ENCODE peak calls at places on chromosomes 16 and 17, in five cellular contexts. One of them, this sample, is unnamed.

GRCh38 chr16:79698341-79698753 is 97.8 kb upstream of the MAF start:
- DNase-seq in adrenal gland: peak
- DNase-seq in cortex of kidney: no peak
- DNase-seq in foreskin fibroblast: peak
- DNase-seq in activated CD4-positive, alpha-beta memory T cell treated with anti-CD3 and anti-CD28 coated beads, Interleukin-2, amount 10 ng/mL, durations not matched to agents 7 days and 5 days: no peak
- DNase-seq in this sample: no peak

GRCh38 chr17:45139533-45139920 is 4.0 kb downstream of the ACBD4 start:
- DNase-seq in activated CD4-positive, alpha-beta memory T cell treated with anti-CD3 and anti-CD28 coated beads, Interleukin-2, amount 10 ng/mL, durations not matched to agents 7 days and 5 days: no peak
- DNase-seq in cortex of kidney: no peak
- DNase-seq in foreskin fibroblast: no peak
- DNase-seq in adrenal gland: no peak
- DNase-seq in this sample: no peak

GRCh38 chr16:57600048-57600835 is 28.2 kb upstream of the ADGRG1 start:
- DNase-seq in activated CD4-positive, alpha-beta memory T cell treated with anti-CD3 and anti-CD28 coated beads, Interleukin-2, amount 10 ng/mL, durations not matched to agents 7 days and 5 days: peak
- DNase-seq in foreskin fibroblast: peak
- DNase-seq in adrenal gland: peak
- DNase-seq in cortex of kidney: no peak
- DNase-seq in this sample: peak

GRCh38 chr17:49063652-49064051 is 66.5 kb downstream of the IGF2BP1 start:
- DNase-seq in activated CD4-positive, alpha-beta memory T cell treated with anti-CD3 and anti-CD28 coated beads, Interleukin-2, amount 10 ng/mL, durations not matched to agents 7 days and 5 days: no peak
- DNase-seq in cortex of kidney: no peak
- DNase-seq in foreskin fibroblast: peak
- DNase-seq in adrenal gland: no peak
- DNase-seq in this sample: no peak

GRCh38 chr17:26792486-26792885 is 501.4 kb upstream of the WSB1 start:
- DNase-seq in foreskin fibroblast: peak
- DNase-seq in cortex of kidney: no peak
- DNase-seq in activated CD4-positive, alpha-beta memory T cell treated with anti-CD3 and anti-CD28 coated beads, Interleukin-2, amount 10 ng/mL, durations not matched to agents 7 days and 5 days: no peak
- DNase-seq in adrenal gland: no peak
- DNase-seq in this sample: no peak

GRCh38 chr16:87463722-87464690 is 28.8 kb downstream of the ZCCHC14 start:
- DNase-seq in cortex of kidney: no peak
- DNase-seq in foreskin fibroblast: peak
- DNase-seq in adrenal gland: peak
- DNase-seq in activated CD4-positive, alpha-beta memory T cell treated with anti-CD3 and anti-CD28 coated beads, Interleukin-2, amount 10 ng/mL, durations not matched to agents 7 days and 5 days: peak
- DNase-seq in this sample: no peak

GRCh38 chr16:1157639-1158455 is 4.9 kb downstream of the CACNA1H start:
- DNase-seq in adrenal gland: no peak
- DNase-seq in activated CD4-positive, alpha-beta memory T cell treated with anti-CD3 and anti-CD28 coated beads, Interleukin-2, amount 10 ng/mL, durations not matched to agents 7 days and 5 days: no peak
- DNase-seq in foreskin fibroblast: no peak
- DNase-seq in cortex of kidney: no peak
- DNase-seq in this sample: peak

GRCh38 chr17:17751489-17751995 is 70.3 kb downstream of the RAI1 start:
- DNase-seq in adrenal gland: no peak
- DNase-seq in cortex of kidney: no peak
- DNase-seq in foreskin fibroblast: no peak
- DNase-seq in activated CD4-positive, alpha-beta memory T cell treated with anti-CD3 and anti-CD28 coated beads, Interleukin-2, amount 10 ng/mL, durations not matched to agents 7 days and 5 days: no peak
- DNase-seq in this sample: no peak

GRCh38 chr16:65781363-65781762 is 585.1 kb upstream of the CDH5 start:
- DNase-seq in foreskin fibroblast: no peak
- DNase-seq in cortex of kidney: no peak
- DNase-seq in activated CD4-positive, alpha-beta memory T cell treated with anti-CD3 and anti-CD28 coated beads, Interleukin-2, amount 10 ng/mL, durations not matched to agents 7 days and 5 days: no peak
- DNase-seq in adrenal gland: no peak
- DNase-seq in this sample: no peak

GRCh38 chr16:483351-484075 is 44.0 kb upstream of the CAPN15 start:
- DNase-seq in activated CD4-positive, alpha-beta memory T cell treated with anti-CD3 and anti-CD28 coated beads, Interleukin-2, amount 10 ng/mL, durations not matched to agents 7 days and 5 days: no peak
- DNase-seq in foreskin fibroblast: peak
- DNase-seq in cortex of kidney: no peak
- DNase-seq in adrenal gland: no peak
- DNase-seq in this sample: no peak

GRCh38 chr17:7704601-7705268 is at the start of gene EFNB3:
- DNase-seq in foreskin fibroblast: peak
- DNase-seq in adrenal gland: no peak
- DNase-seq in cortex of kidney: no peak
- DNase-seq in activated CD4-positive, alpha-beta memory T cell treated with anti-CD3 and anti-CD28 coated beads, Interleukin-2, amount 10 ng/mL, durations not matched to agents 7 days and 5 days: no peak
- DNase-seq in this sample: peak

GRCh38 chr16:736936-737481 is 3.8 kb downstream of the CIAO3 start:
- DNase-seq in cortex of kidney: no peak
- DNase-seq in activated CD4-positive, alpha-beta memory T cell treated with anti-CD3 and anti-CD28 coated beads, Interleukin-2, amount 10 ng/mL, durations not matched to agents 7 days and 5 days: no peak
- DNase-seq in adrenal gland: no peak
- DNase-seq in foreskin fibroblast: no peak
- DNase-seq in this sample: no peak

GRCh38 chr17:82767041-82767754 is 15.3 kb downstream of the TBCD start:
- DNase-seq in foreskin fibroblast: peak
- DNase-seq in activated CD4-positive, alpha-beta memory T cell treated with anti-CD3 and anti-CD28 coated beads, Interleukin-2, amount 10 ng/mL, durations not matched to agents 7 days and 5 days: peak
- DNase-seq in cortex of kidney: no peak
- DNase-seq in adrenal gland: peak
- DNase-seq in this sample: peak

GRCh38 chr17:2087597-2088211 is 32.8 kb downstream of the HIC1 start:
- DNase-seq in activated CD4-positive, alpha-beta memory T cell treated with anti-CD3 and anti-CD28 coated beads, Interleukin-2, amount 10 ng/mL, durations not matched to agents 7 days and 5 days: peak
- DNase-seq in cortex of kidney: no peak
- DNase-seq in foreskin fibroblast: peak
- DNase-seq in adrenal gland: peak
- DNase-seq in this sample: no peak

GRCh38 chr16:84851192-84852127 is 31.7 kb downstream of the CRISPLD2 start:
- DNase-seq in foreskin fibroblast: peak
- DNase-seq in adrenal gland: no peak
- DNase-seq in cortex of kidney: no peak
- DNase-seq in activated CD4-positive, alpha-beta memory T cell treated with anti-CD3 and anti-CD28 coated beads, Interleukin-2, amount 10 ng/mL, durations not matched to agents 7 days and 5 days: no peak
- DNase-seq in this sample: no peak

GRCh38 chr17:48043171-48043570 is 5.0 kb upstream of the NFE2L1 start:
- DNase-seq in cortex of kidney: no peak
- DNase-seq in activated CD4-positive, alpha-beta memory T cell treated with anti-CD3 and anti-CD28 coated beads, Interleukin-2, amount 10 ng/mL, durations not matched to agents 7 days and 5 days: no peak
- DNase-seq in adrenal gland: no peak
- DNase-seq in foreskin fibroblast: peak
- DNase-seq in this sample: peak

GRCh38 chr17:67279115-67279514 is 34.1 kb upstream of the HELZ start:
- DNase-seq in adrenal gland: no peak
- DNase-seq in foreskin fibroblast: no peak
- DNase-seq in cortex of kidney: no peak
- DNase-seq in activated CD4-positive, alpha-beta memory T cell treated with anti-CD3 and anti-CD28 coated beads, Interleukin-2, amount 10 ng/mL, durations not matched to agents 7 days and 5 days: no peak
- DNase-seq in this sample: no peak

GRCh38 chr17:29179232-29180036 is 764 bp downstream of the MYO18A start:
- DNase-seq in foreskin fibroblast: peak
- DNase-seq in adrenal gland: peak
- DNase-seq in activated CD4-positive, alpha-beta memory T cell treated with anti-CD3 and anti-CD28 coated beads, Interleukin-2, amount 10 ng/mL, durations not matched to agents 7 days and 5 days: no peak
- DNase-seq in cortex of kidney: no peak
- DNase-seq in this sample: peak

GRCh38 chr16:17173134-17173729 is 297.5 kb downstream of the XYLT1 start:
- DNase-seq in cortex of kidney: no peak
- DNase-seq in foreskin fibroblast: peak
- DNase-seq in activated CD4-positive, alpha-beta memory T cell treated with anti-CD3 and anti-CD28 coated beads, Interleukin-2, amount 10 ng/mL, durations not matched to agents 7 days and 5 days: peak
- DNase-seq in adrenal gland: peak
- DNase-seq in this sample: no peak

GRCh38 chr17:72634621-72635020 is 457.9 kb downstream of the SLC39A11 start:
- DNase-seq in cortex of kidney: no peak
- DNase-seq in foreskin fibroblast: no peak
- DNase-seq in activated CD4-positive, alpha-beta memory T cell treated with anti-CD3 and anti-CD28 coated beads, Interleukin-2, amount 10 ng/mL, durations not matched to agents 7 days and 5 days: peak
- DNase-seq in adrenal gland: no peak
- DNase-seq in this sample: no peak

GRCh38 chr17:79165296-79165695 is 90.7 kb downstream of the ENGASE start:
- DNase-seq in adrenal gland: no peak
- DNase-seq in cortex of kidney: no peak
- DNase-seq in foreskin fibroblast: no peak
- DNase-seq in activated CD4-positive, alpha-beta memory T cell treated with anti-CD3 and anti-CD28 coated beads, Interleukin-2, amount 10 ng/mL, durations not matched to agents 7 days and 5 days: no peak
- DNase-seq in this sample: no peak

GRCh38 chr16:3646348-3646920 is 8.1 kb upstream of the DNASE1 start:
- DNase-seq in cortex of kidney: no peak
- DNase-seq in foreskin fibroblast: no peak
- DNase-seq in adrenal gland: no peak
- DNase-seq in activated CD4-positive, alpha-beta memory T cell treated with anti-CD3 and anti-CD28 coated beads, Interleukin-2, amount 10 ng/mL, durations not matched to agents 7 days and 5 days: peak
- DNase-seq in this sample: no peak

GRCh38 chr16:89907055-89907814 is 11.4 kb upstream of the MC1R start:
- DNase-seq in activated CD4-positive, alpha-beta memory T cell treated with anti-CD3 and anti-CD28 coated beads, Interleukin-2, amount 10 ng/mL, durations not matched to agents 7 days and 5 days: no peak
- DNase-seq in foreskin fibroblast: no peak
- DNase-seq in adrenal gland: no peak
- DNase-seq in cortex of kidney: no peak
- DNase-seq in this sample: no peak

GRCh38 chr16:85283305-85284050 is 171.2 kb upstream of the CIBAR2 start:
- DNase-seq in adrenal gland: no peak
- DNase-seq in activated CD4-positive, alpha-beta memory T cell treated with anti-CD3 and anti-CD28 coated beads, Interleukin-2, amount 10 ng/mL, durations not matched to agents 7 days and 5 days: no peak
- DNase-seq in cortex of kidney: no peak
- DNase-seq in foreskin fibroblast: no peak
- DNase-seq in this sample: no peak

GRCh38 chr17:5789443-5789842 is 205.1 kb upstream of the NLRP1 start:
- DNase-seq in adrenal gland: no peak
- DNase-seq in activated CD4-positive, alpha-beta memory T cell treated with anti-CD3 and anti-CD28 coated beads, Interleukin-2, amount 10 ng/mL, durations not matched to agents 7 days and 5 days: no peak
- DNase-seq in cortex of kidney: no peak
- DNase-seq in foreskin fibroblast: peak
- DNase-seq in this sample: no peak

GRCh38 chr16:86363836-86364618 is 146.3 kb upstream of the FOXF1 start:
- DNase-seq in activated CD4-positive, alpha-beta memory T cell treated with anti-CD3 and anti-CD28 coated beads, Interleukin-2, amount 10 ng/mL, durations not matched to agents 7 days and 5 days: no peak
- DNase-seq in cortex of kidney: no peak
- DNase-seq in foreskin fibroblast: no peak
- DNase-seq in adrenal gland: no peak
- DNase-seq in this sample: no peak

GRCh38 chr17:27389542-27390140 is 66.6 kb upstream of the KSR1 start:
- DNase-seq in cortex of kidney: no peak
- DNase-seq in foreskin fibroblast: no peak
- DNase-seq in adrenal gland: no peak
- DNase-seq in activated CD4-positive, alpha-beta memory T cell treated with anti-CD3 and anti-CD28 coated beads, Interleukin-2, amount 10 ng/mL, durations not matched to agents 7 days and 5 days: no peak
- DNase-seq in this sample: no peak

GRCh38 chr16:88911148-88911945 is 44.9 kb upstream of the PABPN1L start:
- DNase-seq in foreskin fibroblast: no peak
- DNase-seq in adrenal gland: no peak
- DNase-seq in cortex of kidney: no peak
- DNase-seq in activated CD4-positive, alpha-beta memory T cell treated with anti-CD3 and anti-CD28 coated beads, Interleukin-2, amount 10 ng/mL, durations not matched to agents 7 days and 5 days: no peak
- DNase-seq in this sample: no peak

GRCh38 chr16:62548095-62548494 is 511.9 kb upstream of the CDH8 start:
- DNase-seq in cortex of kidney: no peak
- DNase-seq in activated CD4-positive, alpha-beta memory T cell treated with anti-CD3 and anti-CD28 coated beads, Interleukin-2, amount 10 ng/mL, durations not matched to agents 7 days and 5 days: no peak
- DNase-seq in foreskin fibroblast: no peak
- DNase-seq in adrenal gland: no peak
- DNase-seq in this sample: no peak

GRCh38 chr16:68059804-68060203 is 25.4 kb upstream of the NFATC3 start:
- DNase-seq in adrenal gland: no peak
- DNase-seq in activated CD4-positive, alpha-beta memory T cell treated with anti-CD3 and anti-CD28 coated beads, Interleukin-2, amount 10 ng/mL, durations not matched to agents 7 days and 5 days: no peak
- DNase-seq in foreskin fibroblast: no peak
- DNase-seq in cortex of kidney: no peak
- DNase-seq in this sample: no peak

GRCh38 chr17:78351449-78352006 is 8.3 kb downstream of the SOCS3 start:
- DNase-seq in activated CD4-positive, alpha-beta memory T cell treated with anti-CD3 and anti-CD28 coated beads, Interleukin-2, amount 10 ng/mL, durations not matched to agents 7 days and 5 days: no peak
- DNase-seq in adrenal gland: peak
- DNase-seq in cortex of kidney: no peak
- DNase-seq in foreskin fibroblast: peak
- DNase-seq in this sample: no peak

GRCh38 chr16:53224932-53225533 is 170.2 kb downstream of the CHD9 start:
- DNase-seq in activated CD4-positive, alpha-beta memory T cell treated with anti-CD3 and anti-CD28 coated beads, Interleukin-2, amount 10 ng/mL, durations not matched to agents 7 days and 5 days: no peak
- DNase-seq in foreskin fibroblast: no peak
- DNase-seq in cortex of kidney: no peak
- DNase-seq in adrenal gland: no peak
- DNase-seq in this sample: no peak

GRCh38 chr17:65228734-65229390 is 91.7 kb downstream of the RGS9 start:
- DNase-seq in cortex of kidney: no peak
- DNase-seq in foreskin fibroblast: peak
- DNase-seq in activated CD4-positive, alpha-beta memory T cell treated with anti-CD3 and anti-CD28 coated beads, Interleukin-2, amount 10 ng/mL, durations not matched to agents 7 days and 5 days: peak
- DNase-seq in adrenal gland: no peak
- DNase-seq in this sample: peak

GRCh38 chr17:27993161-27993695 is 49.2 kb upstream of the NLK start:
- DNase-seq in adrenal gland: no peak
- DNase-seq in cortex of kidney: no peak
- DNase-seq in activated CD4-positive, alpha-beta memory T cell treated with anti-CD3 and anti-CD28 coated beads, Interleukin-2, amount 10 ng/mL, durations not matched to agents 7 days and 5 days: no peak
- DNase-seq in foreskin fibroblast: no peak
- DNase-seq in this sample: no peak

GRCh38 chr17:74923538-74924249 is 379 bp upstream of the OTOP2 start:
- DNase-seq in activated CD4-positive, alpha-beta memory T cell treated with anti-CD3 and anti-CD28 coated beads, Interleukin-2, amount 10 ng/mL, durations not matched to agents 7 days and 5 days: peak
- DNase-seq in foreskin fibroblast: peak
- DNase-seq in adrenal gland: peak
- DNase-seq in cortex of kidney: no peak
- DNase-seq in this sample: peak

GRCh38 chr16:3822366-3823045 is 58.0 kb downstream of the CREBBP start:
- DNase-seq in activated CD4-positive, alpha-beta memory T cell treated with anti-CD3 and anti-CD28 coated beads, Interleukin-2, amount 10 ng/mL, durations not matched to agents 7 days and 5 days: no peak
- DNase-seq in adrenal gland: no peak
- DNase-seq in cortex of kidney: no peak
- DNase-seq in foreskin fibroblast: peak
- DNase-seq in this sample: no peak